ENCODE peak calls at places on chromosomes 13 and 19, in seven cellular contexts. K is H1, H is K562, N is SK-N-SH, R is HCT116, A is HepG2, B is GM12878. S is an unnamed sample.

GRCh38 chr19:7788178-7788932 is 25.3 kb downstream of the CLEC4M start:
- DNase-seq in K (peak), H (no peak), N (no peak), R (no peak), A (no peak), B (no peak), S (no peak)

GRCh38 chr19:19602136-19602712 is 16.3 kb downstream of the PBX4 start:
- DNase-seq in K (no peak), H (no peak), N (no peak), R (no peak), A (peak), B (no peak), S (no peak)

GRCh38 chr13:49655906-49656305 is 27.6 kb downstream of the ARL11 start:
- DNase-seq in K (no peak), H (no peak), N (no peak), R (no peak), A (no peak), B (no peak), S (no peak)

GRCh38 chr13:37481005-37481857 is 117.3 kb downstream of the POSTN start:
- DNase-seq in K (no peak), H (no peak), N (no peak), R (no peak), A (no peak), B (no peak), S (no peak)

GRCh38 chr13:114019367-114019766 is 45.5 kb upstream of the C13orf46 start:
- DNase-seq in K (no peak), H (peak), N (peak), R (peak), A (no peak), B (no peak), S (peak)

GRCh38 chr19:23539499-23539898 is 144.2 kb upstream of the ZNF91 start:
- DNase-seq in K (no peak), H (no peak), N (no peak), R (no peak), A (no peak), B (no peak), S (no peak)

GRCh38 chr13:99985243-99985874 is 3.8 kb downstream of the ZIC2 start:
- DNase-seq in K (no peak), H (peak), N (no peak), R (no peak), A (no peak), B (no peak), S (no peak)

GRCh38 chr19:55257461-55258411 is 1.1 kb downstream of the PPP6R1 start:
- DNase-seq in K (peak), H (peak), N (peak), R (no peak), A (no peak), B (no peak), S (no peak)

GRCh38 chr19:33512580-33513137 is 8.9 kb downstream of the PEPD start:
- DNase-seq in K (no peak), H (no peak), N (no peak), R (no peak), A (no peak), B (no peak), S (no peak)

GRCh38 chr13:110353339-110353977 is 46.4 kb downstream of the COL4A2 start:
- DNase-seq in K (no peak), H (no peak), N (no peak), R (no peak), A (no peak), B (no peak), S (no peak)

GRCh38 chr13:110651726-110652230 is 36.4 kb downstream of the NAXD start:
- DNase-seq in K (no peak), H (no peak), N (no peak), R (no peak), A (no peak), B (no peak), S (no peak)

GRCh38 chr19:13121551-13122274 is 3.6 kb downstream of the NACC1 start:
- DNase-seq in K (no peak), H (no peak), N (no peak), R (no peak), A (no peak), B (no peak), S (no peak)

GRCh38 chr19:5707576-5708575 is 12.1 kb downstream of the LONP1 start:
- DNase-seq in K (no peak), H (peak), N (peak), R (no peak), A (no peak), B (no peak), S (no peak)

GRCh38 chr13:112638919-112639318 is 50.9 kb upstream of the ATP11A start:
- DNase-seq in K (no peak), H (no peak), N (peak), R (no peak), A (no peak), B (no peak), S (no peak)

GRCh38 chr13:40629678-40630384 is 36.6 kb downstream of the FOXO1 start:
- DNase-seq in K (no peak), H (no peak), N (no peak), R (no peak), A (no peak), B (peak), S (no peak)

GRCh38 chr19:53132231-53132991 is at the start of gene ZNF415:
- DNase-seq in K (peak), H (no peak), N (peak), R (no peak), A (no peak), B (no peak), S (peak)

GRCh38 chr13:99758465-99759162 is 213.0 kb downstream of the ZIC5 start:
- DNase-seq in K (peak), H (no peak), N (no peak), R (no peak), A (no peak), B (no peak), S (no peak)

GRCh38 chr19:45160870-45161714 is at the start of gene NKPD1:
- DNase-seq in K (no peak), H (no peak), N (no peak), R (no peak), A (no peak), B (no peak), S (peak)

GRCh38 chr13:113538689-113539058 is 45.9 kb upstream of the TFDP1 start:
- DNase-seq in K (no peak), H (no peak), N (peak), R (no peak), A (no peak), B (no peak), S (no peak)

GRCh38 chr19:39247701-39248664 is 673 bp downstream of the IFNL4 start:
- DNase-seq in K (peak), H (no peak), N (no peak), R (no peak), A (no peak), B (no peak), S (no peak)

GRCh38 chr13:49060698-49061387 is 85.1 kb downstream of the FNDC3A start:
- DNase-seq in K (no peak), H (no peak), N (no peak), R (no peak), A (no peak), B (no peak), S (no peak)

GRCh38 chr13:72920097-72920496 is 138.2 kb downstream of the PIBF1 start:
- DNase-seq in K (no peak), H (no peak), N (no peak), R (no peak), A (no peak), B (no peak), S (no peak)

GRCh38 chr13:100506154-100506553 is 82.4 kb downstream of the GGACT start:
- DNase-seq in K (no peak), H (no peak), N (no peak), R (no peak), A (no peak), B (no peak), S (no peak)

GRCh38 chr19:1626417-1627010 is 21.3 kb upstream of the UQCR11 start:
- DNase-seq in K (no peak), H (no peak), N (no peak), R (no peak), A (no peak), B (no peak), S (no peak)

GRCh38 chr19:38496603-38497487 is 63.4 kb downstream of the RYR1 start:
- DNase-seq in K (no peak), H (no peak), N (no peak), R (peak), A (no peak), B (no peak), S (no peak)

GRCh38 chr19:7395793-7396192 is 47.1 kb downstream of the ARHGEF18 start:
- DNase-seq in K (no peak), H (no peak), N (no peak), R (no peak), A (no peak), B (no peak), S (no peak)

GRCh38 chr13:51781246-51782022 is 22.5 kb downstream of the DHRS12 start:
- DNase-seq in K (no peak), H (no peak), N (peak), R (peak), A (no peak), B (no peak), S (peak)

GRCh38 chr19:15195381-15195964 is 5.3 kb downstream of the NOTCH3 start:
- DNase-seq in K (peak), H (peak), N (peak), R (no peak), A (no peak), B (no peak), S (peak)

GRCh38 chr13:37074703-37075102 is 15.2 kb upstream of the SUPT20H start:
- DNase-seq in K (no peak), H (no peak), N (peak), R (peak), A (no peak), B (no peak), S (no peak)

GRCh38 chr13:68176486-68176885 is 946.4 kb upstream of the PCDH9 start:
- DNase-seq in K (no peak), H (no peak), N (no peak), R (peak), A (no peak), B (no peak), S (no peak)

GRCh38 chr13:65829241-65830008 is 1400.7 kb downstream of the PCDH9 start:
- DNase-seq in K (no peak), H (no peak), N (no peak), R (no peak), A (no peak), B (no peak), S (no peak)

GRCh38 chr19:1006711-1007398 is 6.6 kb downstream of the GRIN3B start:
- DNase-seq in K (no peak), H (no peak), N (no peak), R (no peak), A (no peak), B (no peak), S (no peak)

GRCh38 chr19:43229315-43229714 is 23.9 kb upstream of the PSG4 start:
- DNase-seq in K (no peak), H (no peak), N (no peak), R (peak), A (peak), B (no peak), S (no peak)

GRCh38 chr13:97346561-97347254 is 87.3 kb upstream of the RAP2A start:
- DNase-seq in K (no peak), H (no peak), N (no peak), R (no peak), A (no peak), B (no peak), S (no peak)

GRCh38 chr13:47004022-47004421 is 107.2 kb upstream of the HTR2A start:
- DNase-seq in K (no peak), H (no peak), N (no peak), R (no peak), A (no peak), B (no peak), S (peak)

GRCh38 chr13:92963029-92963428 is 263.6 kb upstream of the GPC6 start:
- DNase-seq in K (no peak), H (no peak), N (no peak), R (no peak), A (no peak), B (no peak), S (no peak)

GRCh38 chr19:6062274-6062673 is 48.0 kb downstream of the RFX2 start:
- DNase-seq in K (no peak), H (no peak), N (no peak), R (no peak), A (no peak), B (no peak), S (no peak)

GRCh38 chr19:42129399-42130253 is 2.6 kb downstream of the POU2F2 start:
- DNase-seq in K (no peak), H (no peak), N (peak), R (no peak), A (no peak), B (peak), S (no peak)
- TF ChIP-seq JUND in K (no peak), H (no peak), N (no peak), R (no peak), A (no peak), B (peak), S (no peak)

GRCh38 chr13:102724923-102725322 is 30.1 kb upstream of the METTL21C start:
- DNase-seq in K (no peak), H (no peak), N (peak), R (no peak), A (peak), B (no peak), S (peak)

GRCh38 chr13:102726430-102726829 is 31.6 kb upstream of the METTL21C start:
- DNase-seq in K (no peak), H (no peak), N (no peak), R (no peak), A (peak), B (no peak), S (peak)

GRCh38 chr13:102729560-102730275 is 34.9 kb upstream of the METTL21C start:
- DNase-seq in K (no peak), H (no peak), N (no peak), R (no peak), A (no peak), B (no peak), S (no peak)
- TF ChIP-seq JUND in K (no peak), H (peak), N (no peak), R (no peak), A (no peak), B (no peak), S (no peak)

GRCh38 chr13:76980075-76980718 is 11.7 kb upstream of the CLN5 start:
- DNase-seq in K (peak), H (peak), N (peak), R (peak), A (peak), B (no peak), S (peak)
- TF ChIP-seq JUND in K (no peak), H (no peak), N (no peak), R (no peak), A (no peak), B (no peak), S (no peak)

GRCh38 chr13:106710267-106710666 is 142.3 kb upstream of the ARGLU1 start:
- DNase-seq in K (no peak), H (no peak), N (no peak), R (no peak), A (no peak), B (no peak), S (no peak)

GRCh38 chr13:106714271-106714670 is 146.3 kb upstream of the ARGLU1 start:
- DNase-seq in K (no peak), H (no peak), N (no peak), R (no peak), A (no peak), B (no peak), S (no peak)

DNA sequence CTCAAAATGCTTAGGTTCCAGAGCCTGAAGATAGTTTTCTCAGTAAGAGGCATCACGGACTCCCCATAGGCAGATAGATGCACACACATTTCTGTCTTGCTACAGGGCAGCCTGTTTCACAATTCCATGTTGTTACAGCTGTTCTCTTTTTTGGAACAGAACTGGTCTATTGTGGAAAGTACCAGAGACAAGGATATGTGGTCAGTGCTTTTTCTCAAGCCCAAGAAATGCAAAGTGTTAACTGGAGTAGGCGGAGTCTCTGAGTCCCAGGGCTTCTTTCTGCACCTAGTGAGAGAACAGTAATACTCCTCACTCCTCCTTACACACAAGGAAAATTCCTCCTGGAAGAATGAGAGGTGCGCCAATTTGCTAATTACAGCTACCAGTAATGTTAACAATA is 141.6 kb upstream of the ARGLU1 start:
- DNase-seq in K (no peak), H (no peak), N (no peak), R (no peak), A (no peak), B (no peak), S (no peak)
- TF ChIP-seq JUND in K (no peak), H (no peak), N (no peak), R (no peak), A (no peak), B (no peak), S (no peak)

GRCh38 chr19:47407417-47407774 is 11.9 kb downstream of the MEIS3 start:
- DNase-seq in K (no peak), H (no peak), N (peak), R (no peak), A (no peak), B (no peak), S (no peak)

GRCh38 chr19:47408156-47408938 is 11.0 kb downstream of the MEIS3 start:
- DNase-seq in K (no peak), H (no peak), N (no peak), R (no peak), A (no peak), B (no peak), S (no peak)

GRCh38 chr19:47413941-47414340 is 5.4 kb downstream of the MEIS3 start:
- DNase-seq in K (no peak), H (no peak), N (no peak), R (no peak), A (no peak), B (no peak), S (no peak)

GRCh38 chr19:47414469-47414868 is 4.9 kb downstream of the MEIS3 start:
- DNase-seq in K (peak), H (peak), N (peak), R (no peak), A (peak), B (no peak), S (peak)

GRCh38 chr19:47411101-47411500 is 8.2 kb downstream of the MEIS3 start:
- DNase-seq in K (no peak), H (no peak), N (no peak), R (no peak), A (no peak), B (no peak), S (no peak)
- TF ChIP-seq JUND in K (no peak), H (no peak), N (no peak), R (no peak), A (no peak), B (no peak), S (no peak)

GRCh38 chr13:54124700-54125099 is 1096.1 kb downstream of the OLFM4 start:
- DNase-seq in K (no peak), H (no peak), N (no peak), R (no peak), A (no peak), B (no peak), S (no peak)
- TF ChIP-seq JUND in K (no peak), H (no peak), N (no peak), R (no peak), A (no peak), B (no peak), S (no peak)

GRCh38 chr19:50959731-50960500 is 7.1 kb upstream of the KLK5 start:
- DNase-seq in K (no peak), H (no peak), N (no peak), R (no peak), A (no peak), B (no peak), S (no peak)
- TF ChIP-seq JUND in K (no peak), H (no peak), N (no peak), R (no peak), A (no peak), B (no peak), S (no peak)

GRCh38 chr19:4641132-4641531 is 1.8 kb downstream of the TNFAIP8L1 start:
- DNase-seq in K (no peak), H (no peak), N (no peak), R (no peak), A (no peak), B (no peak), S (no peak)
- TF ChIP-seq JUND in K (no peak), H (no peak), N (no peak), R (no peak), A (no peak), B (no peak), S (no peak)